ENCODE peak calls at places on chromosome 19, in five cellular contexts. D is neural crest cell, J is endothelial cell, O is Peyer's patch, E is suprapubic skin. S is an unnamed sample.

GRCh38 chr19:53466726-53467125 is 807 bp upstream of the ZNF813 start:
- DNase-seq in D (no peak), J (no peak), O (no peak), E (no peak), S (no peak)

GRCh38 chr19:12913871-12914690 is 5.0 kb downstream of the SYCE2 start:
- DNase-seq in D (no peak), J (no peak), O (no peak), E (no peak), S (no peak)

GRCh38 chr19:11322269-11323024 is 17.0 kb downstream of the RAB3D start:
- DNase-seq in D (no peak), J (no peak), O (no peak), E (no peak), S (no peak)

GRCh38 chr19:45782162-45782623 is at the start of gene DMPK:
- DNase-seq in D (no peak), J (no peak), O (peak; percentile 53), E (no peak), S (no peak)

GRCh38 chr19:33301011-33301899 is 1.1 kb downstream of the CEBPA start:
- DNase-seq in D (no peak), J (peak; percentile 18), O (peak; percentile 64), E (no peak), S (no peak)

GRCh38 chr19:29810504-29810871 is 1.3 kb upstream of the CCNE1 start:
- DNase-seq in D (no peak), J (no peak), O (no peak), E (no peak), S (no peak)

GRCh38 chr19:3893509-3894179 is 13.2 kb downstream of the ATCAY start:
- DNase-seq in D (no peak), J (no peak), O (no peak), E (no peak), S (no peak)

GRCh38 chr19:310781-311496 is 19.7 kb upstream of the PLPP2 start:
- DNase-seq in D (no peak), J (no peak), O (no peak), E (no peak), S (no peak)

GRCh38 chr19:55702131-55702627 is 27.2 kb downstream of the EPN1 start:
- DNase-seq in D (no peak), J (no peak), O (no peak), E (no peak), S (no peak)

GRCh38 chr19:46764817-46765291 is 18.6 kb upstream of the STRN4 start:
- DNase-seq in D (no peak), J (no peak), O (peak; percentile 77), E (no peak), S (no peak)

GRCh38 chr19:17681505-17682125 is 6.5 kb downstream of the UNC13A start:
- DNase-seq in D (peak; percentile 64), J (peak; percentile 65), O (no peak), E (no peak), S (no peak)

GRCh38 chr19:33286899-33287298 is 15.4 kb downstream of the CEBPA start:
- DNase-seq in D (no peak), J (no peak), O (no peak), E (no peak), S (no peak)

GRCh38 chr19:56732974-56733373 is 61.4 kb upstream of the ZNF835 start:
- DNase-seq in D (no peak), J (no peak), O (no peak), E (no peak), S (no peak)

GRCh38 chr19:56740478-56740877 is 68.9 kb upstream of the ZNF835 start:
- DNase-seq in D (no peak), J (no peak), O (no peak), E (no peak), S (peak; percentile 51)

GRCh38 chr19:56736571-56736970 is 65.0 kb upstream of the ZNF835 start:
- DNase-seq in D (no peak), J (no peak), O (no peak), E (no peak), S (no peak)
- TF ChIP-seq CTCF in D (no peak), J (no peak), O (no peak), E (no peak), S (no peak)

DNA sequence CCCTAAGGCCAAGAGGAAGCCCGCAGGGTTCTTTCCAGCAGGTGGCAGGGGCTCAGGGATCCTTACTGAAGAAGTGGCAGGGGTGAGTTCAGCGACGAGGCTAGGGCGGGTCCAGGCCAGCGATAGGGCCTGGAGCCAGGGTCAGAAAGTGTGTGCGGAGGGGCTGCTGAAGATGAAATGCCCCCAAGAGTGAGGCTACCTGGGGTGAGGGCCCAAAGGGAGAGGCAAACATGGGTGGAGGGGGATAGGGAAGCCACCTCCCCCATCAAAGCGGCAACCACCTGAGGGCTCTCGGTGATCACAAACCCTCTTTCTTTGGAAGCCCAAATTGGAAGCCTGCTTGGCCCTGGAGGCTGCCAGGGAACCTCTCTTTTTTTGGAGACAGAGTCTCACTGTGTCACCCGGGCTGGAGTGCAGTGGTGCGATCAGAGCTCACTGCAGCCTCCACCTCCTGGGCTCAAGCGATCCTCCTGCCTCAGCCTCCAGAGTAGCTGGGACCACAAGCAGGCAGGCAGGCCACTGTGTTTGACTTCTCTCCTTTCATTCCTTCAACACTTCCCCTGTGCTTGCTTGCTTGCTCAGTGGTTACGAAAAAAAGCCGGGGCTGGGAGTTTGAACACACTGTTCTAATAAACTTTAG is 1.2 kb upstream of the ATP8B3 start:
- DNase-seq in D (no peak), J (no peak), O (no peak), E (no peak), S (no peak)
- TF ChIP-seq CTCF in D (no peak), J (no peak), O (no peak), E (no peak), S (peak; percentile 2)

DNA sequence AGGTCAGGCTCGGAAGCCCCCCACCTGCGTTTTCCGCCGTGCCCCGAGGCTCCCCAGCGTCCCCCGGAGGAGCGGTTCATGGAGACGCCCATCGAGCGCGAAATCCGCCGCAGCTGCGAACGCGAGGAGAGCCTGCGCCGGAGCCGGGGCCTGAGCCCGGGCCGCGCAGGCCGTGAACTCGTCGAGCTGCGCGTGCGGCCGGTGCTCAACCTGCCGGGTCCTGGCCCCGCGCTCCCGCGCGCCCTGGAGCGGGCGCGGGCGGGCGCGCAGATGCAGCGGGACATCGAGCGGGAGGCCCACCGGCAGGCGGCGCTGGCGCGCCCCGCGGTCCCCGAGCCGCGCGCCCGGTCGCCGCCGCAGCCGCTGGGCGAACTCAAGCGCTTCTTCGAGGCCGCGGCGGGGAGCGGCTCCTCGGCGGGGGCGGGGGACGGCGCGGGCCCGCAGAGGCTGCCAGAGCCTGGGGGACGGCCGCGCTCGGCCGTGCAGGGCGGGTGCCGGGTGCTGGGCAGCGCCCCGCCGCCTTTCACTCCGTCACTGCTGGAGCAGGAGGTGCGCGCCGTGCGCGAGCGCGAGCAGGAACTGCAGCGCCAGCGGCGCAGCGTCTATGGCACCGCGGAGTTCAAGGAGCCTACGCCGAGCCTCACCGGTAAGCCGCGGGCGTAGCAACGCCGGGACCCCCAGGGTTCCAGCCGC is 792 bp downstream of the MISP3 start:
- DNase-seq in D (peak; percentile 73), J (peak; percentile 76), O (peak; percentile 86), E (no peak), S (peak; percentile 89)
- TF ChIP-seq CTCF in D (peak; percentile 66), J (peak; percentile 45), O (peak; percentile 48), E (peak; percentile 47), S (peak; percentile 59)

GRCh38 chr19:5016781-5017180 is 47.9 kb downstream of the KDM4B start:
- DNase-seq in D (no peak), J (no peak), O (no peak), E (no peak), S (no peak)

GRCh38 chr19:5016268-5016667 is 47.4 kb downstream of the KDM4B start:
- DNase-seq in D (no peak), J (no peak), O (no peak), E (no peak), S (no peak)

GRCh38 chr19:5018224-5019015 is 49.5 kb downstream of the KDM4B start:
- DNase-seq in D (no peak), J (no peak), O (no peak), E (no peak), S (no peak)

GRCh38 chr19:5014941-5015340 is 46.0 kb downstream of the KDM4B start:
- DNase-seq in D (no peak), J (no peak), O (no peak), E (no peak), S (no peak)

GRCh38 chr19:5017235-5017634 is 48.3 kb downstream of the KDM4B start:
- DNase-seq in D (no peak), J (no peak), O (no peak), E (no peak), S (no peak)
- TF ChIP-seq CTCF in D (no peak), J (no peak), O (no peak), E (no peak), S (no peak)

DNA sequence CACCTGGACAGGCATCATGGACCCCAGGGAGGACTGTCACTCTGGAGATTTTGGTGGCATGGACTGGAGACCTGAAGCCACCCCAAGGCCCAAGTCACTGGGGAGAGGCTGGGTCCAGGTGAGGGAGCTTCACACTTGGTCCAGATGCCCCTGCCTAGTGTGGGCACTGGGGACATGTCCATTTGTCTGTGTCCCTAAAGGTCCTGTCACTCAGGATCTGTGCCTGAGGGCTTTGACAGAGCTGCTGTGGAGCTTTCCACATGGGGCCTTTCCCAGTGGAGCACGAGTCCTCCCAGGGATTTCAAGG is 40.5 kb upstream of the CEACAM8 start:
- DNase-seq in D (no peak), J (no peak), O (no peak), E (no peak), S (no peak)
- TF ChIP-seq CTCF in D (no peak), J (no peak), O (no peak), E (no peak), S (no peak)

DNA sequence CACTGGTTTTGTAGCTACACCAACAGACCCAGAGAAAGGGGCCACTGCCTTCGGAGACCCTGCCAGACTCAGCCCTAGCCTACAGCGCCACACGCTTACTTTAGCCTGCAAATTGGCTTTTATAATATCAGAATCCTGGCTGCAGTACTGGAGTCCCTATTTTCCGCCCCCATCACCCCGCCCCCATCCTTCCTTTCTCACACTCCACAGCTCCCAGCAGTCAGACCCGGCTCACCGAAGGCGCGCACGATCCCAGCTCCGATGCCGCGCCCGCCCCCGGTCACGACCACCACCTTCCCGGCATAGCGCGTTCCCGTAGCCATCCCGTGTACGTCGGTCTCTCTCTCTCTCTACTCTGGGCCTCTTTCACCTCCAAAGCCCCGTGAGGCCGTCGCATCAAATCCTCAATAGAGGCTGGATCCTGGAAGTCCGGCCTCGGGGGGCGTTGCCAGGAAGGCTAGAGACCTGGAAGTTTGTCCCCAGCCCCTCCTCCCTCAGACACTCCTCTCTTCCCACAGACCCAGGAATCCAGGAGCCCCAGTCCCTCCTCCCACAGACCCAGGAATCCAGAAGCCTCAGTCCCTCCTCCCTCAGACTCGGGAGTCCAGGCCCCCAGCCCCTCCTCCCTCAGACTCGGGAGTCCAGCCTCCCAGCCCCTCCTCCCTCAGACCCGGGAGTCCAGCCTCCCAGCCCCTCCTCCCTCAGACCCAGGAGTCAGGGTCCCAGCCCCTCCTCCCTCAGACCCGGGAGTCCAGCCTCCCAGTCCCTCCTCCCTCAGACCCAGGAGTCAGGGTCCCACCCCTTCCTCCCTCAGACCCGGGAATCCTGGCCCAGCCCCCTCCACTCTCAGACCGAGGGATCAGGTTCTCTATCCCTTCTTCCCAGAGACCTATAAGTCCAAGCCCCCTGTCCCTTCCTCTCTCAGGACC is at the start of gene HSD17B14:
- DNase-seq in D (peak; percentile 30), J (peak; percentile 59), O (no peak), E (peak; percentile 83), S (no peak)
- TF ChIP-seq CTCF in D (peak; percentile 13), J (peak; percentile 16), O (no peak), E (no peak), S (no peak)

S was measured in osteocyte.